ENCODE peak calls at places on chromosome 7, in five cellular contexts. Z, L, P, J and M are unnamed samples.

GRCh38 chr7:145151651-145152050 is 315.8 kb upstream of the TPK1 start:
- DNase-seq in Z (no peak), L (no peak), P (no peak), J (no peak), M (no peak)

GRCh38 chr7:17941171-17941490 is 837 bp upstream of the SNX13 start:
- DNase-seq in Z (no peak), L (peak; percentile 21), P (no peak), J (no peak), M (no peak)

GRCh38 chr7:75055830-75056431 is 17.7 kb downstream of the RCC1L start:
- DNase-seq in Z (no peak), L (no peak), P (no peak), J (no peak), M (no peak)

GRCh38 chr7:95434501-95435421 is at the start of gene PON2:
- DNase-seq in Z (peak; percentile 72), L (peak; percentile 64), P (peak; percentile 90), J (peak; percentile 53), M (peak; percentile 93)

GRCh38 chr7:116834815-116835533 is 27.4 kb upstream of the CAPZA2 start:
- DNase-seq in Z (no peak), L (no peak), P (no peak), J (peak; percentile 34), M (no peak)

GRCh38 chr7:157384301-157384700 is 47.5 kb downstream of the DNAJB6 start:
- DNase-seq in Z (no peak), L (no peak), P (no peak), J (no peak), M (no peak)

GRCh38 chr7:28207486-28208158 is 27.0 kb upstream of the JAZF1 start:
- DNase-seq in Z (no peak), L (no peak), P (no peak), J (no peak), M (no peak)

GRCh38 chr7:154627571-154628290 is 375.2 kb downstream of the PAXIP1 start:
- DNase-seq in Z (no peak), L (no peak), P (no peak), J (no peak), M (no peak)

GRCh38 chr7:155852426-155853301 is 40.4 kb upstream of the SHH start:
- DNase-seq in Z (no peak), L (no peak), P (no peak), J (no peak), M (peak; percentile 35)

GRCh38 chr7:107563072-107563760 is 504 bp downstream of the COG5 start:
- DNase-seq in Z (no peak), L (peak; percentile 42), P (no peak), J (no peak), M (no peak)

GRCh38 chr7:118311121-118311803 is 86.8 kb downstream of the ANKRD7 start:
- DNase-seq in Z (no peak), L (no peak), P (no peak), J (no peak), M (no peak)

GRCh38 chr7:94294471-94295131 is 100.1 kb upstream of the COL1A2 start:
- DNase-seq in Z (no peak), L (no peak), P (no peak), J (no peak), M (no peak)